ENCODE peak calls at places on chromosomes 11 and 22, in six cellular contexts. One of them, this sample, is unnamed.

GRCh38 chr11:133303262-133303661 is 229.0 kb downstream of the OPCML start:
- DNase-seq in heart left ventricle: no peak
- DNase-seq in choroid plexus epithelial cell: no peak
- DNase-seq in astrocyte of the spinal cord: no peak
- DNase-seq in prostate gland: no peak
- DNase-seq in adrenal gland: no peak
- DNase-seq in this sample: no peak

GRCh38 chr11:81658722-81659121 is 1074.9 kb downstream of the FAM181B start:
- DNase-seq in astrocyte of the spinal cord: peak; percentile 29
- DNase-seq in adrenal gland: peak; percentile 3
- DNase-seq in heart left ventricle: no peak
- DNase-seq in prostate gland: no peak
- DNase-seq in choroid plexus epithelial cell: peak; percentile 63
- DNase-seq in this sample: peak; percentile 8

GRCh38 chr11:62082292-62082657 is 41.5 kb upstream of the INCENP start:
- DNase-seq in choroid plexus epithelial cell: no peak
- DNase-seq in adrenal gland: no peak
- DNase-seq in astrocyte of the spinal cord: no peak
- DNase-seq in heart left ventricle: no peak
- DNase-seq in prostate gland: no peak
- DNase-seq in this sample: no peak

GRCh38 chr11:46520971-46521745 is 72.7 kb downstream of the AMBRA1 start:
- DNase-seq in prostate gland: no peak
- DNase-seq in adrenal gland: no peak
- DNase-seq in heart left ventricle: no peak
- DNase-seq in choroid plexus epithelial cell: peak; percentile 79
- DNase-seq in astrocyte of the spinal cord: peak; percentile 80
- DNase-seq in this sample: peak; percentile 60

GRCh38 chr11:68677432-68677831 is 6.9 kb upstream of the GAL start:
- DNase-seq in adrenal gland: peak; percentile 87
- DNase-seq in astrocyte of the spinal cord: peak; percentile 91
- DNase-seq in prostate gland: no peak
- DNase-seq in heart left ventricle: peak; percentile 38
- DNase-seq in choroid plexus epithelial cell: peak; percentile 47
- DNase-seq in this sample: peak; percentile 71

GRCh38 chr11:130729678-130730300 is 186.5 kb downstream of the SNX19 start:
- DNase-seq in astrocyte of the spinal cord: no peak
- DNase-seq in choroid plexus epithelial cell: peak; percentile 25
- DNase-seq in prostate gland: no peak
- DNase-seq in heart left ventricle: no peak
- DNase-seq in adrenal gland: no peak
- DNase-seq in this sample: no peak

GRCh38 chr22:30705710-30706651 is 11.3 kb downstream of the OSBP2 start:
- DNase-seq in choroid plexus epithelial cell: peak; percentile 28
- DNase-seq in prostate gland: no peak
- DNase-seq in astrocyte of the spinal cord: peak; percentile 86
- DNase-seq in heart left ventricle: no peak
- DNase-seq in adrenal gland: peak; percentile 72
- DNase-seq in this sample: peak; percentile 29

GRCh38 chr22:24982301-24983056 is 30.0 kb downstream of the KIAA1671 start:
- DNase-seq in prostate gland: no peak
- DNase-seq in astrocyte of the spinal cord: no peak
- DNase-seq in heart left ventricle: no peak
- DNase-seq in choroid plexus epithelial cell: no peak
- DNase-seq in adrenal gland: peak; percentile 65
- DNase-seq in this sample: no peak

GRCh38 chr11:2525166-2525861 is 80.5 kb downstream of the KCNQ1 start:
- DNase-seq in astrocyte of the spinal cord: no peak
- DNase-seq in heart left ventricle: peak; percentile 17
- DNase-seq in prostate gland: no peak
- DNase-seq in adrenal gland: peak; percentile 24
- DNase-seq in choroid plexus epithelial cell: no peak
- DNase-seq in this sample: no peak

GRCh38 chr11:82775736-82776346 is 42.2 kb upstream of the FAM181B start:
- DNase-seq in prostate gland: no peak
- DNase-seq in adrenal gland: peak; percentile 47
- DNase-seq in astrocyte of the spinal cord: peak; percentile 29
- DNase-seq in heart left ventricle: no peak
- DNase-seq in choroid plexus epithelial cell: peak; percentile 72
- DNase-seq in this sample: peak; percentile 71

GRCh38 chr11:10651579-10652361 is 41.8 kb downstream of the IRAG1 start:
- DNase-seq in choroid plexus epithelial cell: peak; percentile 76
- DNase-seq in adrenal gland: no peak
- DNase-seq in prostate gland: no peak
- DNase-seq in astrocyte of the spinal cord: peak; percentile 37
- DNase-seq in heart left ventricle: no peak
- DNase-seq in this sample: no peak

GRCh38 chr22:50170453-50171318 is at the start of gene PANX2:
- DNase-seq in prostate gland: no peak
- DNase-seq in heart left ventricle: no peak
- DNase-seq in adrenal gland: no peak
- DNase-seq in astrocyte of the spinal cord: no peak
- DNase-seq in choroid plexus epithelial cell: peak; percentile 25
- DNase-seq in this sample: no peak

GRCh38 chr22:50169774-50170341 is 673 bp upstream of the PANX2 start:
- DNase-seq in choroid plexus epithelial cell: no peak
- DNase-seq in prostate gland: no peak
- DNase-seq in heart left ventricle: no peak
- DNase-seq in astrocyte of the spinal cord: no peak
- DNase-seq in adrenal gland: no peak
- DNase-seq in this sample: peak; percentile 37

GRCh38 chr22:50171319-50171964 is 911 bp downstream of the PANX2 start:
- DNase-seq in prostate gland: no peak
- DNase-seq in heart left ventricle: no peak
- DNase-seq in astrocyte of the spinal cord: no peak
- DNase-seq in adrenal gland: no peak
- DNase-seq in choroid plexus epithelial cell: no peak
- DNase-seq in this sample: no peak

GRCh38 chr22:50167689-50168489 is 2.6 kb upstream of the PANX2 start:
- DNase-seq in astrocyte of the spinal cord: no peak
- DNase-seq in choroid plexus epithelial cell: no peak
- DNase-seq in prostate gland: no peak
- DNase-seq in adrenal gland: no peak
- DNase-seq in heart left ventricle: no peak
- DNase-seq in this sample: no peak

GRCh38 chr22:50169181-50169759 is 1.3 kb upstream of the PANX2 start:
- DNase-seq in adrenal gland: no peak
- DNase-seq in astrocyte of the spinal cord: no peak
- DNase-seq in prostate gland: no peak
- DNase-seq in heart left ventricle: no peak
- DNase-seq in choroid plexus epithelial cell: no peak
- DNase-seq in this sample: no peak
- H3K4me3 ChIP-seq in adrenal gland: no peak overlapping the region
- H3K4me3 ChIP-seq in astrocyte of the spinal cord: no peak overlapping the region
- H3K4me3 ChIP-seq in prostate gland: peak overlapping the region; percentile 55
- H3K4me3 ChIP-seq in heart left ventricle: no peak overlapping the region
- H3K4me3 ChIP-seq in choroid plexus epithelial cell: peak overlapping the region; percentile 46
- H3K4me3 ChIP-seq in this sample: no peak overlapping the region

GRCh38 chr11:38819986-38820385 is 2221.9 kb upstream of the RAG2 start:
- DNase-seq in adrenal gland: no peak
- DNase-seq in astrocyte of the spinal cord: no peak
- DNase-seq in choroid plexus epithelial cell: no peak
- DNase-seq in prostate gland: no peak
- DNase-seq in heart left ventricle: no peak
- DNase-seq in this sample: no peak

GRCh38 chr11:38818720-38819119 is 2220.7 kb upstream of the RAG2 start:
- DNase-seq in adrenal gland: no peak
- DNase-seq in astrocyte of the spinal cord: no peak
- DNase-seq in heart left ventricle: no peak
- DNase-seq in choroid plexus epithelial cell: peak; percentile 10
- DNase-seq in prostate gland: no peak
- DNase-seq in this sample: no peak

DNA sequence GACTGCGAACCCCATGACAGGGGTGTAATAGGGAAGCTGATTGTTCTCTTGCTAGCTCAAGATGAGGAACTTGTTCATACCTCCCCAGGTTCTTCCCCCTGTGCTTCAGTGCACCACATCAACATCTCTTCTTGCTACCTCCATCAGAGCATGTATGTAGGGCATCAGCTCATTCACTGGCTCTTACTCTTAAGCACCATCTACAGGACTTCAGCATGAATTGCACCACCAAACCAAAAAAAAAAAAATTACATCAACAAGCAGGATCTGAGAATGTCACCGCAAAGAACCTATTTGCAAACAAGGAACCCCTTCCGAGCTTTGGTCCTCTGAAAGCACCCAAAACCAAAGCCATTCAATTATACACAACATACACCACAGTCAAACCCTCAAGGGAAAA is 2226.5 kb upstream of the RAG2 start:
- DNase-seq in astrocyte of the spinal cord: no peak
- DNase-seq in adrenal gland: no peak
- DNase-seq in prostate gland: no peak
- DNase-seq in heart left ventricle: no peak
- DNase-seq in choroid plexus epithelial cell: peak; percentile 58
- DNase-seq in this sample: peak; percentile 49
- TF ChIP-seq CTCF in astrocyte of the spinal cord: no peak
- TF ChIP-seq CTCF in adrenal gland: no peak
- TF ChIP-seq CTCF in prostate gland: no peak
- TF ChIP-seq CTCF in heart left ventricle: no peak
- TF ChIP-seq CTCF in choroid plexus epithelial cell: peak; percentile 56
- TF ChIP-seq CTCF in this sample: peak; percentile 47

GRCh38 chr22:45648320-45649070 is 23.1 kb upstream of the ATXN10 start:
- DNase-seq in heart left ventricle: no peak
- DNase-seq in choroid plexus epithelial cell: no peak
- DNase-seq in prostate gland: no peak
- DNase-seq in adrenal gland: no peak
- DNase-seq in astrocyte of the spinal cord: no peak
- DNase-seq in this sample: no peak

GRCh38 chr22:45644714-45645113 is 26.9 kb upstream of the ATXN10 start:
- DNase-seq in heart left ventricle: no peak
- DNase-seq in prostate gland: no peak
- DNase-seq in astrocyte of the spinal cord: no peak
- DNase-seq in choroid plexus epithelial cell: no peak
- DNase-seq in adrenal gland: no peak
- DNase-seq in this sample: no peak

GRCh38 chr22:45645150-45645525 is 26.5 kb upstream of the ATXN10 start:
- DNase-seq in prostate gland: no peak
- DNase-seq in heart left ventricle: no peak
- DNase-seq in choroid plexus epithelial cell: no peak
- DNase-seq in adrenal gland: no peak
- DNase-seq in astrocyte of the spinal cord: no peak
- DNase-seq in this sample: no peak

GRCh38 chr22:45647532-45648225 is 24.0 kb upstream of the ATXN10 start:
- DNase-seq in astrocyte of the spinal cord: no peak
- DNase-seq in adrenal gland: no peak
- DNase-seq in heart left ventricle: no peak
- DNase-seq in prostate gland: no peak
- DNase-seq in choroid plexus epithelial cell: no peak
- DNase-seq in this sample: no peak

GRCh38 chr22:45645526-45646414 is 25.9 kb upstream of the ATXN10 start:
- DNase-seq in adrenal gland: peak; percentile 77
- DNase-seq in prostate gland: peak; percentile 69
- DNase-seq in astrocyte of the spinal cord: peak; percentile 41
- DNase-seq in choroid plexus epithelial cell: peak; percentile 61
- DNase-seq in heart left ventricle: peak; percentile 71
- DNase-seq in this sample: peak; percentile 62
- H3K4me3 ChIP-seq in adrenal gland: no peak overlapping the region
- H3K4me3 ChIP-seq in prostate gland: no peak overlapping the region
- H3K4me3 ChIP-seq in astrocyte of the spinal cord: no peak overlapping the region
- H3K4me3 ChIP-seq in choroid plexus epithelial cell: peak overlapping the region; percentile 32
- H3K4me3 ChIP-seq in heart left ventricle: no peak overlapping the region
- H3K4me3 ChIP-seq in this sample: peak overlapping the region; percentile 13

DNA sequence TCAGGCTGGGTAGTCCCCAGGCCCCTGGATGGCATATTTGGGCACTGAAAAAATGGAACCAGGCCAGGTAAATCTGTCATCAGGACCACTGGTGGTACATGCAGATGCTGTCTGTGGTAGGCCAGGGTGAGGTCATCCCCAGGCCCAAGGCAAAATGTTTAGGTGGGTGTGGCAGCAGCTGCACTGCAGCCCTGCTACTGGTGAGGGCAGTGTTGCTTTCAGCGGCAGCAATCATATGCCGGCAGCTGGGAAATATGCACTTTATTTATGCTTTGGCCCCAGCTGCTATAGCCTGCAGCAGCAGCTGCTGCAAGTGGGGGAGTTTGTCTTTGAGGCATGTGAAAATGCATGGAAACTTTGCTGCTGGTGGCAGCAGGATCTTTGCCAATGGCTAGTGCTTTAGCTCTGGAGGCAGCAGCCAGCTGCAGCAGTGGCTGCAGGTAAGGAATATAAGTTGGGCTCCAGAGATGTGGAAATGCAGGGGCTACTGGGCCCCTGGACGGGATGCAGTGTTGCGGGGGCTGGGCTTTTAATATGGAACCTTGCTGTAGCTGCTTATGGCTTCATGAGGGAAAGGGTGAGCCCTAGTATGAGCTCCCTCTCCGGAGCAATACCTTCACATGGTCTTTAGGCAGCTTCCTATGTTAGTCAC is 365.7 kb upstream of the CADM1 start:
- DNase-seq in astrocyte of the spinal cord: peak; percentile 5
- DNase-seq in prostate gland: no peak
- DNase-seq in choroid plexus epithelial cell: no peak
- DNase-seq in heart left ventricle: no peak
- DNase-seq in adrenal gland: peak; percentile 10
- DNase-seq in this sample: peak; percentile 2
- TF ChIP-seq CTCF in astrocyte of the spinal cord: peak; percentile 58
- TF ChIP-seq CTCF in prostate gland: peak; percentile 26
- TF ChIP-seq CTCF in choroid plexus epithelial cell: no peak
- TF ChIP-seq CTCF in heart left ventricle: peak; percentile 24
- TF ChIP-seq CTCF in adrenal gland: peak; percentile 32
- TF ChIP-seq CTCF in this sample: peak; percentile 22

GRCh38 chr11:72723508-72723907 is 28.7 kb downstream of the ARAP1 start:
- DNase-seq in heart left ventricle: no peak
- DNase-seq in choroid plexus epithelial cell: no peak
- DNase-seq in astrocyte of the spinal cord: no peak
- DNase-seq in prostate gland: no peak
- DNase-seq in adrenal gland: no peak
- DNase-seq in this sample: no peak

GRCh38 chr11:72724021-72724561 is 28.1 kb downstream of the ARAP1 start:
- DNase-seq in prostate gland: no peak
- DNase-seq in heart left ventricle: no peak
- DNase-seq in adrenal gland: no peak
- DNase-seq in choroid plexus epithelial cell: no peak
- DNase-seq in astrocyte of the spinal cord: no peak
- DNase-seq in this sample: no peak

GRCh38 chr11:72726266-72727220 is 25.7 kb downstream of the ARAP1 start:
- DNase-seq in astrocyte of the spinal cord: no peak
- DNase-seq in choroid plexus epithelial cell: no peak
- DNase-seq in heart left ventricle: no peak
- DNase-seq in prostate gland: no peak
- DNase-seq in adrenal gland: no peak
- DNase-seq in this sample: no peak

GRCh38 chr11:72725731-72726042 is 26.5 kb downstream of the ARAP1 start:
- DNase-seq in choroid plexus epithelial cell: no peak
- DNase-seq in prostate gland: no peak
- DNase-seq in adrenal gland: no peak
- DNase-seq in astrocyte of the spinal cord: no peak
- DNase-seq in heart left ventricle: no peak
- DNase-seq in this sample: no peak

GRCh38 chr11:72724851-72725730 is 27.1 kb downstream of the ARAP1 start:
- DNase-seq in adrenal gland: peak; percentile 83
- DNase-seq in astrocyte of the spinal cord: peak; percentile 84
- DNase-seq in heart left ventricle: peak; percentile 68
- DNase-seq in prostate gland: peak; percentile 75
- DNase-seq in choroid plexus epithelial cell: peak; percentile 92
- DNase-seq in this sample: peak; percentile 92
- H3K4me3 ChIP-seq in adrenal gland: no peak overlapping the region
- H3K4me3 ChIP-seq in astrocyte of the spinal cord: no peak overlapping the region
- H3K4me3 ChIP-seq in heart left ventricle: no peak overlapping the region
- H3K4me3 ChIP-seq in prostate gland: no peak overlapping the region
- H3K4me3 ChIP-seq in choroid plexus epithelial cell: no peak overlapping the region
- H3K4me3 ChIP-seq in this sample: no peak overlapping the region

GRCh38 chr11:113670149-113670829 is 35.8 kb downstream of the TMPRSS5 start:
- DNase-seq in choroid plexus epithelial cell: no peak
- DNase-seq in adrenal gland: no peak
- DNase-seq in astrocyte of the spinal cord: no peak
- DNase-seq in heart left ventricle: no peak
- DNase-seq in prostate gland: no peak
- DNase-seq in this sample: no peak
- TF ChIP-seq CTCF in choroid plexus epithelial cell: no peak
- TF ChIP-seq CTCF in adrenal gland: no peak
- TF ChIP-seq CTCF in astrocyte of the spinal cord: no peak
- TF ChIP-seq CTCF in heart left ventricle: no peak
- TF ChIP-seq CTCF in prostate gland: no peak
- TF ChIP-seq CTCF in this sample: no peak

This sample was measured in cardiac fibroblast.